ENCODE peak calls at places on chromosomes 2 and 18, in four cellular contexts. One of them, this sample, is unnamed.
A peak's percentile ranks its signal among the peaks of the same experiment; 100 is the strongest.

GRCh38 chr2:96241901-96242611 is 23.7 kb downstream of the TMEM127 start:
- DNase-seq in sigmoid colon: peak; percentile 76
- DNase-seq in upper lobe of left lung: no peak
- DNase-seq in H1: no peak
- DNase-seq in this sample: no peak

GRCh38 chr2:133326651-133327397 is 241.4 kb downstream of the NCKAP5 start:
- DNase-seq in upper lobe of left lung: no peak
- DNase-seq in H1: no peak
- DNase-seq in sigmoid colon: no peak
- DNase-seq in this sample: no peak

GRCh38 chr2:27264253-27264752 is 1.5 kb upstream of the SLC30A3 start:
- DNase-seq in H1: no peak
- DNase-seq in sigmoid colon: no peak
- DNase-seq in upper lobe of left lung: peak; percentile 83
- DNase-seq in this sample: no peak

GRCh38 chr2:134231965-134232340 is 21.9 kb upstream of the MGAT5 start:
- DNase-seq in H1: no peak
- DNase-seq in sigmoid colon: no peak
- DNase-seq in upper lobe of left lung: no peak
- DNase-seq in this sample: no peak

GRCh38 chr2:113685471-113685870 is 58.4 kb downstream of the RABL2A start:
- DNase-seq in upper lobe of left lung: no peak
- DNase-seq in sigmoid colon: no peak
- DNase-seq in H1: no peak
- DNase-seq in this sample: no peak

GRCh38 chr2:36266536-36267121 is 88.9 kb upstream of the CRIM1 start:
- DNase-seq in H1: no peak
- DNase-seq in sigmoid colon: no peak
- DNase-seq in upper lobe of left lung: no peak
- DNase-seq in this sample: no peak

GRCh38 chr2:101961287-101962242 is 30.2 kb upstream of the IL1R2 start:
- DNase-seq in H1: no peak
- DNase-seq in upper lobe of left lung: no peak
- DNase-seq in sigmoid colon: peak; percentile 97
- DNase-seq in this sample: peak; percentile 92

GRCh38 chr2:98882971-98883779 is 52.9 kb downstream of the CRACDL start:
- DNase-seq in upper lobe of left lung: no peak
- DNase-seq in H1: no peak
- DNase-seq in sigmoid colon: no peak
- DNase-seq in this sample: no peak

GRCh38 chr2:218012306-218012705 is 9.5 kb upstream of the TNS1 start:
- DNase-seq in H1: no peak
- DNase-seq in upper lobe of left lung: no peak
- DNase-seq in sigmoid colon: no peak
- DNase-seq in this sample: no peak

GRCh38 chr2:112065966-112066365 is 10.9 kb downstream of the TMEM87B start:
- DNase-seq in upper lobe of left lung: no peak
- DNase-seq in H1: no peak
- DNase-seq in sigmoid colon: no peak
- DNase-seq in this sample: no peak

GRCh38 chr18:79283341-79283879 is 112.3 kb upstream of the NFATC1 start:
- DNase-seq in upper lobe of left lung: no peak
- DNase-seq in sigmoid colon: no peak
- DNase-seq in H1: no peak
- DNase-seq in this sample: no peak

GRCh38 chr18:22998336-22998735 is 65.2 kb downstream of the RBBP8 start:
- DNase-seq in H1: no peak
- DNase-seq in sigmoid colon: no peak
- DNase-seq in upper lobe of left lung: no peak
- DNase-seq in this sample: no peak

GRCh38 chr2:174846941-174847938 is 83.0 kb upstream of the CHRNA1 start:
- DNase-seq in upper lobe of left lung: no peak
- DNase-seq in H1: no peak
- DNase-seq in sigmoid colon: no peak
- DNase-seq in this sample: no peak

GRCh38 chr2:239184968-239185903 is 215.6 kb downstream of the HDAC4 start:
- DNase-seq in upper lobe of left lung: peak; percentile 44
- DNase-seq in sigmoid colon: peak; percentile 54
- DNase-seq in H1: no peak
- DNase-seq in this sample: peak; percentile 48

GRCh38 chr2:64063924-64064331 is 44.7 kb upstream of the VPS54 start:
- DNase-seq in upper lobe of left lung: no peak
- DNase-seq in H1: no peak
- DNase-seq in sigmoid colon: no peak
- DNase-seq in this sample: no peak

GRCh38 chr18:76847926-76848325 is 25.6 kb downstream of the ZNF236 start:
- DNase-seq in sigmoid colon: no peak
- DNase-seq in upper lobe of left lung: no peak
- DNase-seq in H1: peak; percentile 23
- DNase-seq in this sample: no peak

GRCh38 chr2:36706021-36706328 is 9.5 kb downstream of the VIT start:
- DNase-seq in H1: no peak
- DNase-seq in upper lobe of left lung: no peak
- DNase-seq in sigmoid colon: no peak
- DNase-seq in this sample: peak; percentile 76

GRCh38 chr2:196066794-196067382 is 1.7 kb downstream of the DNAH7 start:
- DNase-seq in sigmoid colon: no peak
- DNase-seq in H1: no peak
- DNase-seq in upper lobe of left lung: no peak
- DNase-seq in this sample: no peak

GRCh38 chr2:41136966-41137494 is 685.1 kb upstream of the SLC8A1 start:
- DNase-seq in upper lobe of left lung: no peak
- DNase-seq in sigmoid colon: no peak
- DNase-seq in H1: no peak
- DNase-seq in this sample: no peak

GRCh38 chr2:241315183-241315878 is at the start of gene HDLBP:
- DNase-seq in sigmoid colon: peak; percentile 99
- DNase-seq in H1: peak; percentile 98
- DNase-seq in upper lobe of left lung: peak; percentile 100
- DNase-seq in this sample: peak; percentile 100
- TF ChIP-seq POLR2A in sigmoid colon: no peak
- TF ChIP-seq POLR2A in H1: peak; percentile 73
- TF ChIP-seq POLR2A in upper lobe of left lung: peak; percentile 94
- TF ChIP-seq POLR2A in this sample: no peak

GRCh38 chr2:136135924-136136906 is 18.3 kb upstream of the CXCR4 start:
- DNase-seq in upper lobe of left lung: no peak
- DNase-seq in sigmoid colon: no peak
- DNase-seq in H1: no peak
- DNase-seq in this sample: no peak
- TF ChIP-seq POLR2AphosphoS5 in upper lobe of left lung: peak; percentile 73
- TF ChIP-seq POLR2AphosphoS5 in sigmoid colon: peak; percentile 44
- TF ChIP-seq POLR2AphosphoS5 in H1: no peak
- TF ChIP-seq POLR2AphosphoS5 in this sample: peak; percentile 17

GRCh38 chr2:47402805-47403691 is at the start of gene MSH2:
- DNase-seq in H1: peak; percentile 95
- DNase-seq in upper lobe of left lung: peak; percentile 95
- DNase-seq in sigmoid colon: peak; percentile 95
- DNase-seq in this sample: peak; percentile 97
- TF ChIP-seq POLR2A in H1: peak; percentile 78
- TF ChIP-seq POLR2A in upper lobe of left lung: peak; percentile 54
- TF ChIP-seq POLR2A in sigmoid colon: no peak
- TF ChIP-seq POLR2A in this sample: no peak

GRCh38 chr2:55875434-55876135 is 48.0 kb downstream of the EFEMP1 start:
- DNase-seq in H1: no peak
- DNase-seq in upper lobe of left lung: no peak
- DNase-seq in sigmoid colon: no peak
- DNase-seq in this sample: no peak
- TF ChIP-seq POLR2AphosphoS5 in H1: no peak
- TF ChIP-seq POLR2AphosphoS5 in upper lobe of left lung: no peak
- TF ChIP-seq POLR2AphosphoS5 in sigmoid colon: no peak
- TF ChIP-seq POLR2AphosphoS5 in this sample: no peak